ENCODE peak calls at places on chromosomes 16 and 17, in nine cellular contexts. B is SJSA1, N is psoas muscle, M is bronchial epithelial cell, L is uterus, T is WERI-Rb-1, V is adipocyte, Z is tibial artery, Y is HCT116. S is an unnamed sample. For H3K36me3, the result is how much of the 10 kb centered on the place peaks cover.

GRCh38 chr17:60173304-60173807 is 23.6 kb downstream of the CA4 start:
- DNase-seq in L (no peak), Z (no peak), V (no peak), N (no peak), T (no peak), M (peak), Y (no peak), B (no peak), S (no peak)

GRCh38 chr17:200604-200985 is 19.1 kb upstream of the DOC2B start:
- DNase-seq in B (no peak), N (no peak), Y (no peak), Z (no peak), L (no peak), T (peak), M (no peak), V (no peak), S (no peak)

GRCh38 chr17:2063306-2064146 is 8.6 kb downstream of the HIC1 start:
- DNase-seq in N (peak), T (no peak), M (no peak), L (peak), Y (no peak), Z (no peak), B (no peak), V (no peak), S (no peak)

GRCh38 chr17:40947929-40948328 is 10.5 kb upstream of the KRT23 start:
- DNase-seq in T (no peak), N (no peak), V (no peak), B (no peak), Y (no peak), M (no peak), L (no peak), Z (no peak), S (no peak)

GRCh38 chr16:73124665-73125064 is 76.7 kb upstream of the ZFHX3 start:
- DNase-seq in T (no peak), N (no peak), V (no peak), L (no peak), M (no peak), B (no peak), Z (no peak), Y (no peak), S (no peak)

GRCh38 chr16:57476546-57477410 is 9.5 kb downstream of the DOK4 start:
- DNase-seq in L (no peak), N (no peak), Z (no peak), T (no peak), V (no peak), Y (no peak), B (no peak), M (no peak), S (no peak)

GRCh38 chr17:32518856-32519768 is 32.3 kb downstream of the CDK5R1 start:
- DNase-seq in M (peak), Y (no peak), N (peak), L (no peak), V (peak), Z (no peak), T (peak), B (peak), S (no peak)

GRCh38 chr16:3101018-3101840 is 2.1 kb upstream of the ZSCAN10 start:
- DNase-seq in Z (no peak), Y (no peak), T (peak), L (no peak), B (no peak), M (no peak), N (no peak), V (peak), S (no peak)

GRCh38 chr16:85126731-85127662 is 14.7 kb upstream of the CIBAR2 start:
- DNase-seq in N (peak), B (peak), Z (no peak), M (peak), T (peak), V (peak), L (peak), Y (no peak), S (no peak)

GRCh38 chr16:11160676-11161115 is 95.3 kb downstream of the SOCS1 start:
- DNase-seq in T (no peak), V (no peak), N (no peak), B (no peak), L (no peak), Z (no peak), M (no peak), Y (no peak), S (no peak)

GRCh38 chr16:67255553-67256030 is 6.8 kb downstream of the SLC9A5 start:
- DNase-seq in L (no peak), B (no peak), N (peak), T (no peak), V (no peak), M (no peak), Y (no peak), Z (peak), S (no peak)

GRCh38 chr17:19370493-19370960 is 7.8 kb upstream of the MAPK7 start:
- DNase-seq in B (peak), L (no peak), N (no peak), Y (no peak), Z (peak), V (no peak), M (no peak), T (no peak), S (no peak)

GRCh38 chr17:19368119-19368660 is 5.7 kb upstream of the B9D1 start:
- DNase-seq in T (no peak), V (no peak), B (no peak), Y (no peak), Z (no peak), M (no peak), N (no peak), L (no peak), S (no peak)

GRCh38 chr16:3076577-3076976 is 11.1 kb downstream of the IL32 start:
- DNase-seq in Z (no peak), M (no peak), V (no peak), B (no peak), Y (no peak), T (no peak), N (no peak), L (no peak), S (no peak)

GRCh38 chr17:81239714-81240555 is 817 bp downstream of the NDUFAF8 start:
- DNase-seq in N (no peak), Z (no peak), B (no peak), T (no peak), L (no peak), M (peak), Y (no peak), V (peak), S (no peak)

GRCh38 chr17:35241520-35241919 is 1.4 kb upstream of the SLFN5 start:
- DNase-seq in Y (no peak), V (no peak), Z (no peak), T (no peak), B (no peak), N (no peak), M (no peak), L (no peak), S (no peak)

GRCh38 chr16:180101-180920 is at the start of gene HBQ1:
- DNase-seq in N (peak), Z (no peak), T (peak), B (no peak), Y (no peak), L (no peak), M (no peak), V (peak), S (no peak)

GRCh38 chr16:2005646-2006045 is 4.0 kb downstream of the ZNF598 start:
- DNase-seq in M (no peak), B (no peak), V (no peak), T (no peak), Z (no peak), L (no peak), Y (no peak), N (no peak), S (no peak)

GRCh38 chr16:56480776-56481467 is 29.6 kb downstream of the OGFOD1 start:
- DNase-seq in Y (no peak), M (no peak), L (no peak), B (no peak), V (no peak), Z (no peak), N (peak), T (peak), S (no peak)

GRCh38 chr16:84761448-84762368 is 58.1 kb upstream of the CRISPLD2 start:
- DNase-seq in Y (no peak), M (no peak), Z (no peak), B (no peak), V (no peak), N (no peak), L (no peak), T (no peak), S (no peak)

GRCh38 chr16:81366316-81366932 is 51.7 kb downstream of the GAN start:
- DNase-seq in T (no peak), Y (peak), Z (no peak), V (peak), N (no peak), B (no peak), M (peak), L (no peak), S (no peak)

GRCh38 chr17:82300707-82301270 is 16.6 kb downstream of the CD7 start:
- DNase-seq in B (peak), N (peak), Y (no peak), Z (no peak), L (peak), V (peak), M (no peak), T (peak), S (peak)

GRCh38 chr16:87226926-87227650 is 90.1 kb downstream of the C16orf95 start:
- DNase-seq in B (peak), Z (no peak), M (no peak), Y (no peak), T (no peak), V (peak), L (no peak), N (peak), S (no peak)

GRCh38 chr17:77480509-77481215 is 339.9 kb downstream of the SEC14L1 start:
- DNase-seq in B (peak), Y (no peak), T (no peak), V (no peak), L (no peak), Z (no peak), M (no peak), N (no peak), S (no peak)

GRCh38 chr17:73308017-73308823 is 3.6 kb downstream of the CDC42EP4 start:
- DNase-seq in L (peak), M (peak), T (no peak), Y (peak), Z (peak), N (peak), V (peak), B (peak), S (peak)

GRCh38 chr16:391885-392335 is 5.1 kb upstream of the NME4 start:
- DNase-seq in L (no peak), B (peak), Y (no peak), T (peak), M (peak), Z (no peak), V (peak), N (peak), S (no peak)

GRCh38 chr17:82659886-82660285 is 11.6 kb upstream of the WDR45B start:
- DNase-seq in B (no peak), Y (no peak), N (no peak), V (no peak), L (no peak), T (no peak), M (no peak), Z (no peak), S (no peak)

GRCh38 chr16:2008631-2009301 is 855 bp downstream of the ZNF598 start:
- DNase-seq in B (no peak), M (no peak), Z (no peak), T (no peak), N (no peak), L (no peak), V (peak), Y (no peak), S (no peak)

GRCh38 chr17:72359811-72360210 is 239.0 kb downstream of the SOX9 start:
- DNase-seq in B (no peak), N (no peak), V (no peak), T (no peak), Z (no peak), M (peak), Y (no peak), L (no peak), S (no peak)

GRCh38 chr16:16141141-16141540 is 82.2 kb downstream of the ABCC6 start:
- DNase-seq in M (no peak), T (no peak), L (no peak), V (no peak), B (no peak), Y (no peak), Z (no peak), N (no peak), S (no peak)

GRCh38 chr17:29570521-29570920 is 2.0 kb downstream of the TP53I13 start:
- DNase-seq in T (no peak), L (no peak), N (no peak), Y (no peak), B (peak), M (no peak), V (no peak), Z (no peak), S (no peak)

GRCh38 chr17:50135316-50136095 is 5.5 kb upstream of the SAMD14 start:
- DNase-seq in M (no peak), V (no peak), T (no peak), L (no peak), Y (no peak), Z (no peak), B (no peak), N (no peak), S (no peak)
- H3K36me3 ChIP-seq in M (under half), V (half or more), T (half or more), L (under half), Y (half or more), Z (half or more), B (half or more), N (half or more), S (half or more)

DNA sequence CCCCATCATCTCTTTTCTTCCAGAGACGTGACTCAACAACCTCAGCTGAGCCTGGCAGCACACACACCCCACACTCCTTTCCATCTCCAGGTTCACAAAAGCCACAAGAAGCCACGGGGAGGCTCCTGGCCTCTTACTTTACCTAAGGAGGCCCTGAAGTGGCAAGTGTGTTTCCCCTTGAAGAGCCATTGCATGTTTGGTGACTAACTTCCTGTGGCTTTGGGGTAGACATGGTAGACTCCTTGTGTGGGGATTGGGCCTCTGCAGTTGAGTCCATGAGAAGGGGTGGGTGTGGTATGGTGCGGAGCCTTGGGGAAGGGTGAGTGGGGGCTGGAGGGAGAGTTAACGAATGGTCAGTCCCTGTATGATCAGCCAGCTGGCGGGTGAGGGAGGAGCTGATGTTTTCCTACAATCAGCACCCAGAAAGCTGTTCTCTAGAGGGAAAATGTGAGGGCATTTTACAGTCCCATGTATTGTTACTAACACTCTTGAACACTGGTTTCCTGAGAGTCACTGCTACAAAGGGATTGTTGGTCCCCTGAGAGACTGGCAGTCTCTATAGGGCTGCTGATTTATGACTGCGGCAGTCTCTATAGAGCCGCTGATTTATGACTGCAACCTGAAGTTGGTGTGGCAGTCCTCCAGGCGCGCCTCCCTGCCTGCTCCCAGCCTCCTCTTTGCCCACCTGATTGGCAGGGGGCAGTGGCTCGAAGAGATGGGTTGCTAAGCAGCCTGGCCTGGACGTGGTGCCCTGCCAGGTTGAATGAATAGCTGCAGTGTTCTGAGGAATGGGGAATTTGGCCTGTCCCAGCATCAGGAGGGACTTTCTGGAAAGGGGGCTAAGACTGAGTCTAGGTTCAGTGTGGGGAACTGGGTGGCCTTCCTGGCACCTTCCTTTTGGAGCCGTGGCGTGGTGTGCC is 24.5 kb downstream of the SAP30BP start:
- DNase-seq in M (peak), B (peak), V (no peak), T (no peak), Y (no peak), L (no peak), N (no peak), Z (no peak), S (no peak)
- H3K36me3 ChIP-seq in M (under half), B (half or more), V (under half), T (half or more), Y (under half), L (under half), N (under half), Z (under half), S (under half)

DNA sequence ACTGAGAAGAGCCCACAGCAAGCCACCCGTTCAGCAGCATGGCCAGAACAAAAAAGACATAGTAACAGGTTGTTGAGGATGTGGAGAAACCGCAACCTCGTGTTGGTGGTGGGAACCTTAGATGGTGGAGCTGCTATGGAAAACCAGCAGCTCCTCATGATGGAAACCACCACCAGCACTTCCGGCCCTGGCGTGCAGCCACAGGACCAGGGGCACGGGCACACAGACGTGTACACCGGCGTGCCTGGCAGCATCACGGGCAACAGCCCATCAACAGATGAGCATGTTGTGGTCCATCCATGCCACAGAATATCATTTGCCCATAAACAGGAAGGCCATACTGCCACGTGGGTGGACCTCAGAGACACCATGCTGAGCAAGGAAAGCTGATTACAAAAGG is 11.9 kb downstream of the CTU2 start:
- DNase-seq in M (no peak), L (no peak), N (no peak), Y (no peak), V (no peak), T (no peak), B (no peak), Z (no peak), S (no peak)
- H3K36me3 ChIP-seq in M (half or more), L (under half), N (half or more), Y (half or more), V (half or more), T (under half), B (half or more), Z (half or more), S (half or more)

GRCh38 chr17:16971458-16972338 is at the start of gene TNFRSF13B:
- DNase-seq in Z (no peak), Y (no peak), N (no peak), L (no peak), B (no peak), M (no peak), T (no peak), V (no peak), S (no peak)

GRCh38 chr17:16974569-16975265 is 2.8 kb upstream of the TNFRSF13B start:
- DNase-seq in B (no peak), M (no peak), V (no peak), N (no peak), L (no peak), Z (no peak), T (no peak), Y (no peak), S (no peak)

GRCh38 chr17:16969931-16970906 is 1.7 kb downstream of the TNFRSF13B start:
- DNase-seq in Z (no peak), M (no peak), N (no peak), T (no peak), Y (no peak), L (no peak), V (no peak), B (no peak), S (no peak)

GRCh38 chr17:16973760-16974540 is 2.0 kb upstream of the TNFRSF13B start:
- DNase-seq in V (no peak), L (no peak), Y (no peak), T (no peak), B (no peak), N (no peak), Z (no peak), M (no peak), S (no peak)

GRCh38 chr17:16972346-16972745 is 428 bp upstream of the TNFRSF13B start:
- DNase-seq in B (no peak), L (no peak), M (no peak), Y (no peak), V (no peak), N (no peak), T (no peak), Z (no peak), S (no peak)
- H3K36me3 ChIP-seq in B (under half), L (under half), M (under half), Y (under half), V (under half), N (under half), T (under half), Z (under half), S (under half)

GRCh38 chr17:67947325-67947813 is 48.9 kb downstream of the C17orf58 start:
- DNase-seq in B (no peak), T (no peak), Z (no peak), L (no peak), N (no peak), M (no peak), Y (no peak), V (no peak), S (no peak)
- H3K36me3 ChIP-seq in B (half or more), T (half or more), Z (half or more), L (under half), N (half or more), M (under half), Y (under half), V (half or more), S (half or more)

GRCh38 chr17:4208228-4208627 is 55.6 kb downstream of the ANKFY1 start:
- DNase-seq in L (no peak), Y (no peak), T (no peak), B (no peak), M (no peak), V (peak), Z (no peak), N (no peak), S (no peak)
- H3K36me3 ChIP-seq in L (under half), Y (under half), T (half or more), B (half or more), M (under half), V (under half), Z (under half), N (half or more), S (under half)

GRCh38 chr17:47807421-47807820 is 14.2 kb downstream of the OSBPL7 start:
- DNase-seq in Z (no peak), N (no peak), M (no peak), B (no peak), T (no peak), Y (no peak), V (no peak), L (no peak), S (no peak)

GRCh38 chr17:47806913-47807255 is 14.7 kb downstream of the OSBPL7 start:
- DNase-seq in T (no peak), Z (no peak), V (no peak), N (no peak), B (no peak), Y (no peak), L (no peak), M (no peak), S (no peak)

GRCh38 chr17:47808036-47808829 is 13.4 kb downstream of the OSBPL7 start:
- DNase-seq in M (no peak), V (no peak), T (no peak), Z (no peak), B (no peak), N (no peak), Y (no peak), L (no peak), S (no peak)

GRCh38 chr17:47810200-47810821 is 11.3 kb downstream of the OSBPL7 start:
- DNase-seq in Y (peak), T (peak), N (no peak), L (no peak), M (peak), V (peak), Z (no peak), B (peak), S (peak)

DNA sequence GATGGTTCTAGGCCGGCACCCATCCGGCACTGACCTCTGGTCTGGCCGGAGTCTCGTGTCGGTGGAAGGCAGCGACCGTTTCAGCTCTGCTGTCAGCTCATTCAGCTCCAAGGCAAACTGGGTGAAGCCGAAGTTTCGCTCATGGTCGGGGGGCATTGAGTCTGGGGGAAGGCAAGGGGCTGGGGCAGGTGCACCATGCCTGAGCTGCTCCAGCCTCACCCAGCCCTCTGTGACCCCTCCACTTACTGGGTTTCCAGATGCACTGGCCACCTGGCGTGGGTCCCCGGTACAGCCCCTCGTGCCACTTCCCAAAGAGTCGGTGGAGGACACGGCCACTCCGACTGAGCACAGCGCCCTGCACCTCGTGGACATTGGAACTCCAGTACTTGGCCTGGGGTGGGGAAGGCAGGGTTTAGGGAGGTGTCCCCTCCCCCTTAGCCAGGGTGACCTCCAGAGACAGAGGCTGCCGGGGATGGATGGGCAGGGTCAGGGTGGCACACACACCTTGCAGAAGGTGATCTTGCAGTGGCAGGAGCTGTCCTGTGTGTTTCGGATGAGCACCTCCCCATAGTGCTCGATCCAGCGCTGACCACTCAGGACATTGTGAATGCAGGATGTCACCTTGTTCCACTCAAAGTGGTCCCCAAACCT is 12.6 kb downstream of the OSBPL7 start:
- DNase-seq in Y (no peak), M (no peak), V (no peak), L (no peak), Z (no peak), T (no peak), N (no peak), B (no peak), S (no peak)
- H3K36me3 ChIP-seq in Y (under half), M (under half), V (under half), L (under half), Z (half or more), T (under half), N (half or more), B (under half), S (under half)